ENCODE peak calls at places on chromosomes 2 and 18, in five cellular contexts. C, Y, N, S and K are unnamed samples. For H3K4me1 and H3K9me3, the result is how much of the 10 kb centered on the place peaks cover.

GRCh38 chr2:112153179-112153490 is 14.9 kb downstream of the FBLN7 start:
- DNase-seq in Y (no peak), N (no peak), C (peak), S (no peak), K (no peak)

GRCh38 chr18:3554091-3554601 is 104.2 kb downstream of the TGIF1 start:
- DNase-seq in Y (no peak), S (peak), C (no peak), N (no peak), K (no peak)

GRCh38 chr2:105576440-105577241 is 168.1 kb upstream of the NCK2 start:
- DNase-seq in C (no peak), N (no peak), S (peak), Y (no peak), K (no peak)

GRCh38 chr18:60248563-60249330 is 123.8 kb downstream of the MC4R start:
- DNase-seq in S (no peak), C (no peak), N (no peak), Y (no peak), K (no peak)

GRCh38 chr18:21463718-21464117 is 136.8 kb downstream of the ESCO1 start:
- DNase-seq in S (peak), Y (peak), N (no peak), C (no peak), K (no peak)

GRCh38 chr18:2961828-2962227 is 51.1 kb downstream of the LPIN2 start:
- DNase-seq in N (no peak), C (no peak), Y (no peak), S (peak), K (no peak)

GRCh38 chr2:178905266-178905665 is 98.0 kb upstream of the TTN start:
- DNase-seq in N (no peak), C (no peak), Y (no peak), S (no peak), K (no peak)

GRCh38 chr2:159658887-159659437 is 42.6 kb upstream of the BAZ2B start:
- DNase-seq in C (no peak), Y (no peak), N (no peak), S (peak), K (no peak)

GRCh38 chr2:29611850-29612249 is 309.5 kb downstream of the ALK start:
- DNase-seq in C (no peak), N (no peak), S (no peak), Y (no peak), K (no peak)

GRCh38 chr18:49933530-49933929 is 120.2 kb upstream of the ACAA2 start:
- DNase-seq in Y (no peak), S (peak), C (no peak), N (no peak), K (no peak)

GRCh38 chr2:45616663-45617411 is 5.8 kb upstream of the SRBD1 start:
- DNase-seq in N (no peak), Y (no peak), S (peak), C (no peak), K (no peak)

GRCh38 chr2:18600255-18600613 is 10.9 kb upstream of the NT5C1B start:
- DNase-seq in S (no peak), C (no peak), N (no peak), Y (no peak), K (no peak)

GRCh38 chr2:172086349-172087190 is 1.3 kb downstream of the DLX1 start:
- DNase-seq in N (peak), C (peak), S (no peak), Y (no peak), K (peak)

GRCh38 chr2:7272180-7272579 is 355.0 kb downstream of the RNF144A start:
- DNase-seq in C (no peak), S (peak), N (no peak), Y (no peak), K (no peak)

GRCh38 chr2:213251618-213252017 is 32.6 kb upstream of the SPAG16 start:
- DNase-seq in Y (no peak), S (peak), N (no peak), C (no peak), K (no peak)

GRCh38 chr2:158178646-158179045 is 77.0 kb downstream of the UPP2 start:
- DNase-seq in S (no peak), N (no peak), C (no peak), Y (no peak), K (no peak)

GRCh38 chr2:73386342-73386868 is 769 bp downstream of the ALMS1 start:
- DNase-seq in N (no peak), Y (no peak), S (no peak), C (no peak), K (no peak)

GRCh38 chr2:104033399-104033798 is 820.5 kb upstream of the POU3F3 start:
- DNase-seq in N (no peak), S (no peak), Y (no peak), C (no peak), K (no peak)

GRCh38 chr2:239309398-239310245 is 91.2 kb downstream of the HDAC4 start:
- DNase-seq in N (peak), Y (no peak), C (peak), S (no peak), K (no peak)

GRCh38 chr2:230589497-230590015 is 123.1 kb upstream of the CAB39 start:
- DNase-seq in C (no peak), Y (no peak), S (no peak), N (no peak), K (peak)

GRCh38 chr18:48949606-48950535 is 894 bp downstream of the SMAD7 start:
- DNase-seq in Y (no peak), S (peak), C (peak), N (peak), K (peak)

GRCh38 chr2:212177724-212178123 is 360.9 kb downstream of the ERBB4 start:
- DNase-seq in Y (no peak), N (no peak), C (no peak), S (peak), K (no peak)

GRCh38 chr2:7427293-7428060 is 510.3 kb downstream of the RNF144A start:
- DNase-seq in C (no peak), Y (no peak), N (no peak), S (peak), K (no peak)

GRCh38 chr2:11050565-11050964 is 104.7 kb upstream of the SLC66A3 start:
- DNase-seq in N (no peak), Y (no peak), C (no peak), S (no peak), K (no peak)

GRCh38 chr2:10036095-10036879 is 7.1 kb upstream of the KLF11 start:
- DNase-seq in N (peak), S (peak), Y (peak), C (peak), K (no peak)

GRCh38 chr2:26855516-26855915 is 7.6 kb downstream of the DPYSL5 start:
- DNase-seq in Y (no peak), C (no peak), N (no peak), S (no peak), K (no peak)

GRCh38 chr2:166234112-166234846 is 106.5 kb upstream of the SCN1A start:
- DNase-seq in N (no peak), S (peak), Y (no peak), C (no peak), K (no peak)

GRCh38 chr2:166229678-166230023 is 101.8 kb upstream of the SCN1A start:
- DNase-seq in C (no peak), S (no peak), N (no peak), Y (no peak), K (no peak)

GRCh38 chr2:166230724-166231070 is 102.9 kb upstream of the SCN1A start:
- DNase-seq in S (no peak), C (no peak), Y (no peak), N (no peak), K (no peak)

GRCh38 chr2:166230024-166230723 is 102.4 kb upstream of the SCN1A start:
- DNase-seq in C (no peak), Y (no peak), N (no peak), S (peak), K (no peak)

GRCh38 chr2:166233244-166233643 is 105.4 kb upstream of the SCN1A start:
- DNase-seq in Y (no peak), C (no peak), N (no peak), S (no peak), K (no peak)
- H3K27ac ChIP-seq in Y (no peak), C (peak), N (no peak), S (no peak), K (no peak)

GRCh38 chr18:24023185-24023814 is 8.7 kb downstream of the TTC39C start:
- DNase-seq in N (no peak), S (no peak), Y (no peak), C (no peak), K (no peak)
- H3K4me1 ChIP-seq in N (under half), S (under half), Y (under half), C (under half), K (under half)

GRCh38 chr2:220858101-220858500 is 714.0 kb downstream of the EPHA4 start:
- DNase-seq in C (no peak), Y (no peak), N (no peak), S (no peak), K (no peak)

GRCh38 chr2:220855296-220855695 is 716.8 kb downstream of the EPHA4 start:
- DNase-seq in C (no peak), N (no peak), S (peak), Y (no peak), K (no peak)

GRCh38 chr2:220857371-220857770 is 714.7 kb downstream of the EPHA4 start:
- DNase-seq in Y (no peak), S (no peak), N (no peak), C (no peak), K (no peak)

DNA sequence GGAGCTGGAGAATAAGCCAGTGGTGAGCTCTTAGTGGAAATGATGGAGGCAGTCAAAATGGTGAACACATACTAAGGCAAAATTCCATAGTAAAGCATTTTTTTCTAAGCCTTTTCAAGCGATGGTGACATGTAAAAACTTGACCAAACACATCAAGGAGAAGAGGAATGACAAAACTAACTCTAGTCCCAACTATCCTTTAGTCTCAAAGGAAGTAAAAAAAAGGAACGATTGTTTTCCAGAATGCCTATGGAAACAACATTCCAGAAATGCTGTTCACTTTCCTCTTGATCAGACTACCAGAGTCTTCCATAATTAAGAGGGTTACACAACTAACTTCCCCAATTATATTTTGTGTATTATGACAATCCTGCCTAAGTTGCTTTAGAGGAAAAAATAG is 715.6 kb downstream of the EPHA4 start:
- DNase-seq in S (no peak), Y (no peak), N (no peak), C (no peak), K (no peak)
- H3K9me3 ChIP-seq in S (under half), Y (under half), N (under half), C (under half), K (under half)

GRCh38 chr2:20541651-20542050 is 94.8 kb downstream of the RHOB start:
- DNase-seq in N (no peak), S (no peak), C (no peak), Y (no peak), K (no peak)
- H3K27ac ChIP-seq in N (no peak), S (no peak), C (no peak), Y (no peak), K (no peak)

GRCh38 chr2:219285894-219286425 is 6.8 kb downstream of the DNAJB2 start:
- DNase-seq in Y (no peak), N (no peak), S (peak), C (no peak), K (no peak)

GRCh38 chr2:219282943-219283581 is 3.9 kb downstream of the DNAJB2 start:
- DNase-seq in C (no peak), S (no peak), N (no peak), Y (no peak), K (no peak)

GRCh38 chr2:219285348-219285685 is 6.2 kb downstream of the DNAJB2 start:
- DNase-seq in C (no peak), Y (no peak), S (no peak), N (no peak), K (no peak)

GRCh38 chr2:219286436-219287115 is 7.4 kb downstream of the DNAJB2 start:
- DNase-seq in S (no peak), Y (no peak), C (no peak), N (no peak), K (no peak)

GRCh38 chr2:219284501-219285347 is 5.6 kb downstream of the DNAJB2 start:
- DNase-seq in S (no peak), C (no peak), N (no peak), Y (no peak), K (no peak)
- H3K4me1 ChIP-seq in S (under half), C (under half), N (under half), Y (under half), K (under half)

DNA sequence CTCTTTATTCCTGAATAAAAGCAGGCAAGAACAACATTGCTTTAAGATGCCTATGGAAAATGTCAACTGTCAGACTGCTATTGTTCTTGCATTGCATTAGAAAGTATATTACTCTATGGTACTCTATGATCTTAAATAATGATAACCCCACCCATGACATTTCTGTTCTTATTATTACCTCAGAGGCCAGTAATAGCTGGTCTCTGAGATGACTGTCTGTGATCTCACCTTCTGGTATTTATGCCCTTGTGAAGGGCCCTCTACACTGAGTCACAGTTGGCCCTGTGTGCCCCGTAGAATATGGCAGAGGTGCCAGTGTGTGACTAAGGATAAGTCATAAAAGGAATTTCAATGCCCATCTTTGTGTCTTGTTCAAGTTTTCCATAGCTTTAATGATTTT is 61.0 kb downstream of the SPP2 start:
- DNase-seq in Y (no peak), S (no peak), C (no peak), N (no peak), K (no peak)
- H3K9me3 ChIP-seq in Y (under half), S (under half), C (under half), N (under half), K (under half)

DNA sequence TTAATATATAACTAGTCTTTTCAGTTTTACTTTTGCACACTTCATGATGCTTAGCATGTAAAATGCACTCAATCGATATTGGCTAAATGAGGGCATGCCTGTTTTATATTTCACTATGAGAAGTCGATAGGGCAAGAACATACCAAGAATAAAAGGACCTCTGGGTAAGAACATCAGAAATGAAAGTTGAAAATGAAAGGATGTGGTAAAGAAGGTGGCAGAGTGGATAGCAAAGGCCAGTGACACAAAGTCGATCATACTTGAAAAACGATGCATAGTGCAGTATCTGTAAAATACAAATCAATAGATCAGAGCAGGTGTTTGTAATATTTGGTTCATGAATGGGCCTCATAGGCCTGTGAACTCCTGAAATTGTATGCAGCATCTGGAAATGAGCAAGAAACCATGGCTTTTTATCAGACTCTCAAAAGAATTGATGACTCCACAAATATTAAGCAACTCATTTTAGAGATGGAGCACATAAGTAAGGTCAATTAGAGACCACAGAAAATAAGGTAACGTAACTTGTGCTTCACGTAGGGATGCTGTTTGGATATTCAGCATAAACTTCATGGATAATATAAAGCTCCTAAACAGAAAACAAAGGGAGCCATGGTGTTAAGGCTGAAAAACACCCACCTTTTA is 653.4 kb downstream of the NYAP2 start:
- DNase-seq in C (no peak), S (no peak), Y (no peak), N (no peak), K (no peak)
- H3K27ac ChIP-seq in C (no peak), S (no peak), Y (no peak), N (no peak), K (no peak)

GRCh38 chr2:46988230-46988629 is 72.6 kb upstream of the MCFD2 start:
- DNase-seq in N (no peak), C (no peak), S (no peak), Y (no peak), K (no peak)
- H3K4me1 ChIP-seq in N (under half), C (under half), S (under half), Y (under half), K (under half)

DNA sequence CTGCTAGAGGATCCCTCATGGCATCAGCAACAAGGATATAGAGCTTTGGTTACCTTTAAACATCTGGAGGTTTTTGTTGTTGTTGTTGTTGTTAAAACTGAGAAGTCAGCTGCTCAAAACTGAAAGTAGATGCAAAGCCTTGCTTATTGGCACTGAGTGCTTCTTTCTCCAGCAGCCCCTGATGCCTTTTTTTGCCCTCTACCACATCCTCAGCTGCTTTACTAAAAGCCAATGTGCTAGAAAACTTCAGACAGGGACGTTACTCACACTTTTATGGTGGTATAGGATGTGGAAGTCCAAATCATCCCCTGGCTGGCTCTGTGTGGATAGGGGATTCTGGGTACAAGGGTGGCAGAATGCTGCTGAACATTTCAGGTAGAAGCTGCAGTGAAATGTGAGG is 78.3 kb upstream of the CHST9 start:
- DNase-seq in C (no peak), Y (no peak), S (no peak), N (no peak), K (no peak)
- H3K9me3 ChIP-seq in C (under half), Y (under half), S (under half), N (under half), K (under half)

DNA sequence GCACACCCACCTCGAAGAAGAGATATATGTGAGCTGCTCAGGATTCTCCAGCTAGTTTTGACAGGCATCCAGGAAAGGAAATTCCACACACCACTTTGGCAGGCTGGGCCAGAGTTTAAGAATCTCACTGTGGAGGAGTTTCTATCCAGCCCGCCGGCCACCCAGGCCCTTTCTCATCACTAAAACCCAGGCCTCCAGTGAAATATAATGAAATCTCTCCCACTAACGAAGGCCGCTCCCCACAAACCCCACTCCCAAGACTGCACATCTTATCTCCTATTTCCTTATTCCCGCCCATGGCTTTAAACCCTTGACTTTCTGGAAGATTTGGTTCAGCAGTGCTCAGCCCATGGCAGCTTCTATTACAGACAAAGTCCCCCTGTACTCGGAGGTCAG is 202.1 kb downstream of the GLI2 start:
- DNase-seq in S (peak), Y (no peak), N (no peak), C (peak), K (no peak)
- H3K27ac ChIP-seq in S (peak), Y (no peak), N (no peak), C (peak), K (no peak)